ENCODE peak calls at places on chromosomes 6 and 20, in nine cellular contexts. R is HTR-8/SVneo; Q is activated T-cell treated with anti-CD3 and anti-CD28 coated beads, Interleukin-2, amount 50 U/mL, for 4 hours; F is left ventricle myocardium inferior; A is fibroblast of mammary gland; N is islet precursor cell; J is heart right ventricle; D is HEK293T; L is progenitor cell of endocrine pancreas. E is an unnamed sample.

GRCh38 chr20:44834693-44835092 is 24.3 kb upstream of the RIMS4 start:
- DNase-seq in R (no peak), Q (no peak), F (no peak), A (no peak), N (no peak), J (no peak), D (no peak), L (no peak), E (no peak)

GRCh38 chr6:144285798-144286502 is 815 bp downstream of the UTRN start:
- DNase-seq in R (peak; percentile 41), Q (peak; percentile 17), F (peak; percentile 83), A (peak; percentile 45), N (peak; percentile 87), J (peak; percentile 74), D (peak; percentile 50), L (peak; percentile 51), E (no peak)

GRCh38 chr6:84926756-84927155 is 162.4 kb upstream of the TBX18 start:
- DNase-seq in R (no peak), Q (no peak), F (no peak), A (peak; percentile 70), N (no peak), J (no peak), D (no peak), L (no peak), E (no peak)

GRCh38 chr20:10316582-10316981 is 98.0 kb downstream of the SNAP25 start:
- DNase-seq in R (no peak), Q (no peak), F (no peak), A (no peak), N (no peak), J (no peak), D (no peak), L (no peak), E (no peak)

GRCh38 chr6:4805553-4806307 is 29.5 kb downstream of the CDYL start:
- DNase-seq in R (peak; percentile 65), Q (peak; percentile 17), F (peak; percentile 31), A (peak; percentile 36), N (peak; percentile 74), J (peak; percentile 23), D (peak; percentile 47), L (peak; percentile 17), E (peak; percentile 37)

GRCh38 chr6:120405947-120406346 is 928.3 kb downstream of the TBC1D32 start:
- DNase-seq in R (no peak), Q (no peak), F (no peak), A (no peak), N (peak; percentile 52), J (no peak), D (peak; percentile 22), L (no peak), E (no peak)

GRCh38 chr20:25061821-25062530 is 4.0 kb upstream of the ACSS1 start:
- DNase-seq in R (no peak), Q (no peak), F (no peak), A (no peak), N (no peak), J (no peak), D (no peak), L (no peak), E (no peak)

GRCh38 chr6:43833223-43833995 is 63.4 kb downstream of the VEGFA start:
- DNase-seq in R (no peak), Q (no peak), F (no peak), A (no peak), N (peak; percentile 93), J (no peak), D (no peak), L (peak; percentile 34), E (no peak)

GRCh38 chr20:58604410-58604881 is 46.6 kb upstream of the STX16 start:
- DNase-seq in R (no peak), Q (no peak), F (no peak), A (no peak), N (no peak), J (no peak), D (no peak), L (no peak), E (no peak)

GRCh38 chr20:20463933-20464374 is 96.0 kb downstream of the INSM1 start:
- DNase-seq in R (no peak), Q (no peak), F (no peak), A (no peak), N (no peak), J (no peak), D (no peak), L (no peak), E (no peak)

GRCh38 chr20:48246391-48246790 is 461.1 kb upstream of the SULF2 start:
- DNase-seq in R (no peak), Q (no peak), F (no peak), A (no peak), N (no peak), J (no peak), D (no peak), L (no peak), E (no peak)

GRCh38 chr6:90040931-90041330 is 146.7 kb downstream of the GJA10 start:
- DNase-seq in R (no peak), Q (no peak), F (no peak), A (no peak), N (no peak), J (no peak), D (no peak), L (no peak), E (no peak)

GRCh38 chr20:5410450-5410849 is 93.7 kb upstream of the PROKR2 start:
- DNase-seq in R (no peak), Q (no peak), F (no peak), A (no peak), N (no peak), J (no peak), D (no peak), L (no peak), E (no peak)

GRCh38 chr6:95227301-95227700 is 350.0 kb upstream of the MANEA start:
- DNase-seq in R (no peak), Q (no peak), F (no peak), A (no peak), N (no peak), J (no peak), D (no peak), L (no peak), E (no peak)

GRCh38 chr20:57648878-57649616 is 28.8 kb upstream of the ZBP1 start:
- DNase-seq in R (no peak), Q (no peak), F (no peak), A (no peak), N (peak; percentile 31), J (no peak), D (no peak), L (no peak), E (no peak)

GRCh38 chr6:88730602-88731001 is 232.8 kb downstream of the RNGTT start:
- DNase-seq in R (peak; percentile 2), Q (no peak), F (no peak), A (peak; percentile 36), N (peak; percentile 88), J (no peak), D (no peak), L (no peak), E (no peak)

GRCh38 chr6:37565267-37566208 is 65.8 kb upstream of the CCDC167 start:
- DNase-seq in R (peak; percentile 37), Q (no peak), F (no peak), A (no peak), N (peak; percentile 94), J (peak; percentile 8), D (peak; percentile 42), L (peak; percentile 45), E (no peak)

GRCh38 chr20:45279992-45280391 is 25.6 kb upstream of the SLPI start:
- DNase-seq in R (no peak), Q (no peak), F (no peak), A (no peak), N (no peak), J (no peak), D (no peak), L (no peak), E (no peak)

GRCh38 chr6:55180258-55180657 is 5.9 kb downstream of the HCRTR2 start:
- DNase-seq in R (no peak), Q (no peak), F (no peak), A (no peak), N (no peak), J (no peak), D (no peak), L (no peak), E (no peak)

E was measured in NCI-H460.